ENCODE peak calls at places on chromosome X, in seven cellular contexts. B, M, Q, P, T, O and S are unnamed samples. For H3K27me3 and H3K36me3, the result is how much of the 10 kb centered on the place peaks cover.

GRCh38 chrX:25941559-25942250 is 196.4 kb upstream of the MAGEB18 start:
- DNase-seq in B (no peak), M (no peak), Q (no peak), P (no peak), T (no peak), O (peak), S (no peak)

GRCh38 chrX:19991350-19991718 is 473 bp upstream of the BCLAF3 start:
- DNase-seq in B (no peak), M (no peak), Q (no peak), P (no peak), T (no peak), O (no peak), S (no peak)

GRCh38 chrX:46294234-46294633 is 251.0 kb downstream of the ZNF674 start:
- DNase-seq in B (no peak), M (no peak), Q (no peak), P (no peak), T (no peak), O (no peak), S (no peak)

GRCh38 chrX:24515447-24515846 is 50.4 kb downstream of the PDK3 start:
- DNase-seq in B (no peak), M (no peak), Q (no peak), P (no peak), T (no peak), O (no peak), S (no peak)

GRCh38 chrX:67724359-67725110 is 180.7 kb downstream of the AR start:
- DNase-seq in B (no peak), M (no peak), Q (no peak), P (no peak), T (no peak), O (no peak), S (no peak)

GRCh38 chrX:55486736-55487135 is 2.9 kb downstream of the USP51 start:
- DNase-seq in B (no peak), M (no peak), Q (peak), P (no peak), T (no peak), O (peak), S (no peak)

GRCh38 chrX:119775517-119776238 is 15.8 kb downstream of the RPL39 start:
- DNase-seq in B (no peak), M (no peak), Q (no peak), P (no peak), T (no peak), O (no peak), S (no peak)

GRCh38 chrX:132955710-132956109 is 2.7 kb downstream of the HS6ST2 start:
- DNase-seq in B (no peak), M (no peak), Q (no peak), P (no peak), T (no peak), O (no peak), S (no peak)

GRCh38 chrX:15718283-15718970 is 19.6 kb upstream of the CA5B start:
- DNase-seq in B (no peak), M (no peak), Q (no peak), P (no peak), T (no peak), O (no peak), S (no peak)

GRCh38 chrX:4825550-4825949 is 1112.1 kb upstream of the PRKX start:
- DNase-seq in B (no peak), M (no peak), Q (no peak), P (no peak), T (peak), O (no peak), S (no peak)

GRCh38 chrX:154404625-154405192 is 4.3 kb downstream of the DNASE1L1 start:
- DNase-seq in B (no peak), M (no peak), Q (peak), P (no peak), T (no peak), O (no peak), S (no peak)

GRCh38 chrX:155767101-155767878 is 113.9 kb upstream of the VAMP7 start:
- DNase-seq in B (peak), M (no peak), Q (peak), P (peak), T (peak), O (peak), S (no peak)

GRCh38 chrX:129472116-129472515 is 51.2 kb downstream of the SMARCA1 start:
- DNase-seq in B (no peak), M (no peak), Q (no peak), P (no peak), T (no peak), O (peak), S (no peak)

GRCh38 chrX:106201502-106202178 is 33.5 kb downstream of the PWWP3B start:
- DNase-seq in B (no peak), M (peak), Q (no peak), P (no peak), T (no peak), O (no peak), S (no peak)

GRCh38 chrX:7314425-7314824 is 166.5 kb upstream of the PUDP start:
- DNase-seq in B (no peak), M (no peak), Q (no peak), P (no peak), T (no peak), O (no peak), S (no peak)

GRCh38 chrX:10050481-10050880 is 83.3 kb downstream of the CLDN34 start:
- DNase-seq in B (peak), M (peak), Q (no peak), P (peak), T (no peak), O (peak), S (no peak)

GRCh38 chrX:71565634-71566033 is 12.6 kb upstream of the GCNA start:
- DNase-seq in B (no peak), M (no peak), Q (no peak), P (no peak), T (no peak), O (no peak), S (no peak)

GRCh38 chrX:18166068-18166467 is 54.6 kb downstream of the BEND2 start:
- DNase-seq in B (no peak), M (no peak), Q (no peak), P (no peak), T (no peak), O (no peak), S (no peak)

GRCh38 chrX:39891781-39892180 is 206.0 kb downstream of the BCOR start:
- DNase-seq in B (no peak), M (no peak), Q (no peak), P (no peak), T (no peak), O (peak), S (no peak)

GRCh38 chrX:24536551-24536950 is 71.5 kb downstream of the PDK3 start:
- DNase-seq in B (no peak), M (no peak), Q (no peak), P (no peak), T (no peak), O (no peak), S (no peak)

GRCh38 chrX:113929004-113929403 is 654.9 kb upstream of the HTR2C start:
- DNase-seq in B (no peak), M (peak), Q (no peak), P (peak), T (no peak), O (peak), S (no peak)

GRCh38 chrX:39795591-39795990 is 302.2 kb downstream of the BCOR start:
- DNase-seq in B (no peak), M (no peak), Q (no peak), P (no peak), T (no peak), O (no peak), S (no peak)

GRCh38 chrX:32871636-32872035 is 339.7 kb downstream of the DMD start:
- DNase-seq in B (no peak), M (no peak), Q (no peak), P (no peak), T (no peak), O (peak), S (no peak)

GRCh38 chrX:154401045-154401799 is 3.0 kb downstream of the RPL10 start:
- DNase-seq in B (no peak), M (no peak), Q (no peak), P (no peak), T (no peak), O (no peak), S (no peak)

GRCh38 chrX:65601530-65602281 is 65.7 kb upstream of the MSN start:
- DNase-seq in B (peak), M (no peak), Q (peak), P (peak), T (peak), O (peak), S (peak)

GRCh38 chrX:103687073-103687695 is 685 bp upstream of the MORF4L2 start:
- DNase-seq in B (peak), M (no peak), Q (peak), P (peak), T (peak), O (no peak), S (peak)

GRCh38 chrX:152641996-152642395 is 4.3 kb downstream of the GABRQ start:
- DNase-seq in B (no peak), M (no peak), Q (no peak), P (no peak), T (no peak), O (no peak), S (no peak)

GRCh38 chrX:9091253-9091652 is 57.3 kb upstream of the FAM9B start:
- DNase-seq in B (no peak), M (no peak), Q (no peak), P (no peak), T (no peak), O (no peak), S (no peak)

GRCh38 chrX:51860679-51861078 is 32.7 kb upstream of the MAGED1 start:
- DNase-seq in B (no peak), M (peak), Q (no peak), P (no peak), T (no peak), O (peak), S (no peak)

GRCh38 chrX:13903405-13903804 is 86.5 kb upstream of the GPM6B start:
- DNase-seq in B (no peak), M (no peak), Q (no peak), P (no peak), T (no peak), O (no peak), S (no peak)
- H3K27me3 ChIP-seq in B (under half), M (under half), Q (under half), P (under half), T (under half), O (under half), S (under half)

DNA sequence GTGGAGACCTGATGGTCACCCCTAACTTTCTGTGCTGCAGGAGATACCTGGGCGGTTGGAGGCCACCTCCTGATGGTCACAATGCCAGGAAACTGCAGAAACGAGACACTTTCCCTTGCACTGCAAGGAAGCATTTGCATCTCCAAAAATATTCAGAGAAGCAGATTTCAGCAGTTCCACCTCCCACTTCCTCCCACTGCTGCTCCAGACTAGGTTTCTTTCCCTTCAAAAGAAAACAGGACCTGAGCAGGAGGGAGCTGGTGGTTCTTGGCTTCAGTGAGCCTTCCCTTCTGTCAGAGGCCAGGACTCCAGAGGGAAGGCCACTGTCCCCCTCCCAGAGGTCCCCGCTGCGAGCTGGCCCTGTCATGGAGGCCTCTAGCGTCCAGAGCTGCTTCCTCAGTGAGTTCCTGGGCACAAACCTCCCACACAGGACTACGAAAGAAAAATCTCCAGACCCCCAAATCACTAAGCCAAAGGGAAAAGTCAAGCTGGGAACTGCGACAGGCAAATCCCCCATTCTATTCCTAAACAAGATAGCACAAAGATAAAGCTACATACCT is 35.9 kb downstream of the GPM6B start:
- DNase-seq in B (no peak), M (no peak), Q (no peak), P (no peak), T (no peak), O (no peak), S (no peak)
- H3K36me3 ChIP-seq in B (under half), M (under half), Q (under half), P (under half), T (under half), O (under half), S (under half)

GRCh38 chrX:112846787-112847186 is 6.2 kb upstream of the AMOT start:
- DNase-seq in B (no peak), M (no peak), Q (no peak), P (no peak), T (no peak), O (no peak), S (no peak)

GRCh38 chrX:112849010-112849409 is 8.4 kb upstream of the AMOT start:
- DNase-seq in B (no peak), M (no peak), Q (no peak), P (no peak), T (no peak), O (no peak), S (no peak)

GRCh38 chrX:112844250-112844649 is 3.6 kb upstream of the AMOT start:
- DNase-seq in B (no peak), M (no peak), Q (no peak), P (no peak), T (no peak), O (no peak), S (no peak)

GRCh38 chrX:112841820-112842157 is 1.2 kb upstream of the AMOT start:
- DNase-seq in B (no peak), M (no peak), Q (no peak), P (no peak), T (no peak), O (no peak), S (no peak)

GRCh38 chrX:112846114-112846513 is 5.5 kb upstream of the AMOT start:
- DNase-seq in B (no peak), M (no peak), Q (no peak), P (no peak), T (no peak), O (no peak), S (no peak)
- H3K27me3 ChIP-seq in B (under half), M (under half), Q (under half), P (under half), T (under half), O (under half), S (under half)

DNA sequence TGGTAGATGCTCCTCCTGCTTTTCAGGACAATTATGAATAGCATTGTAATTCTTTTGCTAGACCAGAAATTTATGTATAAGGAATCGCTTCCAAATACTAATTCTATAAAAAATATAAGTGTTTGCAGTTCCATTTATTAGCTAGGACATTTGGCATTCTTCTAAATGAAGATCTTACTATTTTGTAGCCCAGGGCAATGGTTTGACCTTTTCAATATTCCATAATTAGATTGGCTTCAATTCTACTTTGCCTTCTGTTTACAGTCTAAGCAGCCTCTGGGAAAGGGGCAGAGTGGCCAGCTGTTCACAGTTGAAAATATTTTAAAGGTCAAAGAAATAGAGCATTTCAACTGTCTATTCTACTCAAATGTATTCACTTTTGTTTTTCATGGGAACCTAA is 912.1 kb upstream of the GRIA3 start:
- DNase-seq in B (no peak), M (no peak), Q (no peak), P (no peak), T (no peak), O (no peak), S (no peak)
- H3K36me3 ChIP-seq in B (under half), M (under half), Q (under half), P (under half), T (under half), O (under half), S (under half)

GRCh38 chrX:110448459-110448858 is 89.8 kb downstream of the RTL9 start:
- DNase-seq in B (no peak), M (no peak), Q (no peak), P (no peak), T (no peak), O (no peak), S (no peak)
- H3K27me3 ChIP-seq in B (under half), M (under half), Q (under half), P (under half), T (under half), O (under half), S (under half)